ENCODE peak calls at places on chromosomes 3 and 15, in eight cellular contexts. A is A549, N is heart left ventricle, U is stomach, O is HCT116, J is vagina, P is GM12878, M is sigmoid colon. H is an unnamed sample.

GRCh38 chr3:108488631-108489030 is 21.8 kb downstream of the MYH15 start:
- DNase-seq in N (no peak), J (no peak), P (no peak), O (no peak), A (no peak), M (no peak), U (no peak), H (no peak)

GRCh38 chr3:111971533-111971932 is 7.3 kb upstream of the ABHD10 start:
- DNase-seq in P (no peak), M (no peak), U (no peak), N (peak), A (no peak), J (no peak), O (no peak), H (peak)

GRCh38 chr3:168862466-168862865 is 766.7 kb upstream of the GOLIM4 start:
- DNase-seq in P (no peak), N (no peak), O (no peak), U (no peak), J (no peak), M (no peak), A (no peak), H (no peak)

GRCh38 chr15:65286069-65286703 is 497 bp downstream of the PARP16 start:
- DNase-seq in J (no peak), U (peak), O (no peak), N (no peak), P (no peak), M (no peak), A (peak), H (peak)

GRCh38 chr3:186360779-186361178 is 1.3 kb downstream of the DGKG start:
- DNase-seq in J (no peak), U (no peak), P (no peak), A (no peak), M (peak), O (no peak), N (peak), H (no peak)

GRCh38 chr15:68691667-68692066 is 112.9 kb downstream of the CORO2B start:
- DNase-seq in P (no peak), A (no peak), O (no peak), N (no peak), M (no peak), J (no peak), U (peak), H (no peak)

GRCh38 chr3:141485578-141486415 is 1.0 kb upstream of the RASA2 start:
- DNase-seq in M (no peak), N (no peak), J (no peak), U (no peak), P (no peak), O (peak), A (peak), H (no peak)

GRCh38 chr15:47301481-47301880 is 415.8 kb upstream of the SEMA6D start:
- DNase-seq in M (no peak), P (no peak), A (no peak), U (no peak), N (no peak), O (no peak), J (no peak), H (no peak)

GRCh38 chr3:8982509-8982908 is 19.2 kb upstream of the RAD18 start:
- DNase-seq in M (no peak), U (no peak), N (no peak), O (no peak), J (peak), A (no peak), P (no peak), H (no peak)

GRCh38 chr15:26744894-26745293 is 28.0 kb downstream of the GABRB3 start:
- DNase-seq in M (no peak), U (no peak), N (no peak), A (peak), O (no peak), J (no peak), P (no peak), H (no peak)

GRCh38 chr15:75228787-75229186 is 27.1 kb downstream of the C15orf39 start:
- DNase-seq in A (no peak), N (peak), U (no peak), O (no peak), M (peak), J (no peak), P (no peak), H (no peak)

GRCh38 chr15:90035095-90035834 is 34.1 kb downstream of the ZNF710 start:
- DNase-seq in P (no peak), A (peak), U (peak), O (no peak), J (no peak), M (peak), N (peak), H (peak)

GRCh38 chr15:38699633-38700230 is 135.1 kb upstream of the RASGRP1 start:
- DNase-seq in J (no peak), M (no peak), P (no peak), A (peak), U (peak), N (no peak), O (peak), H (peak)

GRCh38 chr15:75785771-75786563 is 57.3 kb upstream of the UBE2Q2 start:
- DNase-seq in O (no peak), M (peak), U (no peak), N (no peak), P (no peak), A (peak), J (peak), H (no peak)

GRCh38 chr3:184380210-184380626 is 364 bp downstream of the CHRD start:
- DNase-seq in M (peak), U (peak), J (no peak), N (peak), P (no peak), O (no peak), A (no peak), H (peak)

GRCh38 chr3:71689305-71689704 is 35.9 kb downstream of the EIF4E3 start:
- DNase-seq in M (no peak), U (no peak), N (no peak), J (no peak), P (no peak), O (no peak), A (no peak), H (no peak)

GRCh38 chr3:119098620-119099222 is 47.2 kb upstream of the TEX55 start:
- DNase-seq in A (peak), P (no peak), J (no peak), M (no peak), U (no peak), O (peak), N (no peak), H (no peak)

GRCh38 chr15:32687556-32687955 is 30.2 kb upstream of the GREM1 start:
- DNase-seq in M (no peak), J (no peak), A (peak), P (no peak), O (no peak), U (no peak), N (no peak), H (no peak)

GRCh38 chr15:32688151-32688639 is 29.6 kb upstream of the GREM1 start:
- DNase-seq in P (no peak), N (no peak), U (peak), O (no peak), J (no peak), A (peak), M (no peak), H (no peak)

GRCh38 chr15:32685576-32685975 is 32.2 kb upstream of the GREM1 start:
- DNase-seq in A (peak), J (no peak), U (no peak), M (no peak), P (no peak), N (no peak), O (no peak), H (no peak)

GRCh38 chr15:32682569-32682968 is 35.2 kb upstream of the GREM1 start:
- DNase-seq in N (no peak), M (no peak), J (no peak), A (peak), U (no peak), P (no peak), O (no peak), H (no peak)

GRCh38 chr15:32683906-32684584 is 33.8 kb upstream of the GREM1 start:
- DNase-seq in J (no peak), O (no peak), P (no peak), A (peak), M (no peak), N (peak), U (no peak), H (no peak)
- H3K4me3 ChIP-seq in J (no peak), O (no peak), P (no peak), A (no peak), M (no peak), N (no peak), U (no peak), H (no peak)

GRCh38 chr3:52006017-52006819 is 10.5 kb upstream of the RPL29 start:
- DNase-seq in N (no peak), U (no peak), P (no peak), O (no peak), J (no peak), M (no peak), A (no peak), H (peak)

GRCh38 chr3:52002768-52003167 is 7.1 kb upstream of the RPL29 start:
- DNase-seq in A (no peak), P (no peak), O (no peak), U (no peak), J (no peak), M (no peak), N (no peak), H (no peak)

GRCh38 chr3:52005571-52005986 is 9.9 kb upstream of the RPL29 start:
- DNase-seq in A (no peak), M (no peak), O (no peak), P (no peak), U (peak), J (no peak), N (peak), H (peak)

GRCh38 chr3:52004906-52005395 is 9.3 kb upstream of the RPL29 start:
- DNase-seq in O (no peak), M (no peak), A (no peak), N (no peak), U (no peak), P (no peak), J (no peak), H (no peak)

GRCh38 chr3:52004158-52004787 is 8.6 kb upstream of the RPL29 start:
- DNase-seq in A (no peak), P (no peak), U (no peak), M (no peak), J (no peak), O (no peak), N (peak), H (peak)
- TF ChIP-seq CTCF in A (peak), P (peak), U (no peak), M (no peak), J (peak), O (peak), N (peak), H (peak)

GRCh38 chr3:16513141-16514020 is at the start of gene RFTN1:
- DNase-seq in A (no peak), J (no peak), U (peak), P (no peak), M (no peak), N (peak), O (no peak), H (peak)
- TF ChIP-seq POLR2A in A (peak), J (no peak), U (no peak), P (peak), M (no peak), N (no peak), O (no peak), H (no peak)

DNA sequence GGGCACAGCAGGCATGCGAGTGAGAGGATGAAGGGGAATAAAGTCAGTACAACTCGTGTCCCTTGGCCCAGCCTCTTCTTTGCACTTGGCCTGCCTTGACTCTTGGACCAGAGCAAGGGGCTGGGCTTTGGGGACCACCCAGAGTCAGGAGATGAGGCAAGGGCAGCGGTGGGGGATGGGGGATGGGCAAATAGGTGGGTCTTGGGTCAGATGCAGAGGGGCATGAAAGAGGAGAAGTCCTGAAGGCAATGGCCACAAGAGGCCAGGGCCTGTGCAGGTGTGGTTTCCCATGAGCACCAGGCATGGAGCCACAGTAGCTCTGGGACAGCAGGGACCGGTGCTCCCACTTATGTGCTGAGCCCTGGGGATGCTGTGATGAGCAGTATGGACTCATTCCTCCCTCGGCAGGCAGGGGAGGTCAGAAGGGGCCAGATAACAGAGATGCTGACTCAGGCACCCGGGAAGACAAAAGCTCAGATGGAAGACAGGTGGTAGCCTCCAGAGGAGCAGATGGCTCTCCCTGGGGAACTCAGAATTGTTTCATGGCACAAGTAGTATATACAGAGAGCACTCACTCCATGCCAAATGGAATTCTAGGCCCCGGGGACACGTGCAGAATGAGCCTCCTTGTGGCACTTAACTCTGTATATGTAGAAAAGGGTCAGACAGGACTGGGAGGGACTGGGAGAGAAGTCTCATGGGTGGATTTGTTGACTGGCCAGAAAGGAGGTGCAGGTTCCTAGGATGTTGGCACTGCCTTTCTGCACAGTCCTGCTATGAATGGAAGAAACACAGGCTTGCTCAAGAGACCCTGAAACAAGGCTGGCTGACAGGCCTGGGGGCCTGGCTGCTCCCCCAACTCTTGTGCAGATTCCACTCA is 14.3 kb downstream of the ZBTB47 start:
- DNase-seq in O (no peak), J (peak), M (peak), U (no peak), P (no peak), N (no peak), A (no peak), H (no peak)
- H3K4me3 ChIP-seq in O (no peak), J (no peak), M (no peak), U (no peak), P (no peak), N (no peak), A (no peak), H (no peak)

DNA sequence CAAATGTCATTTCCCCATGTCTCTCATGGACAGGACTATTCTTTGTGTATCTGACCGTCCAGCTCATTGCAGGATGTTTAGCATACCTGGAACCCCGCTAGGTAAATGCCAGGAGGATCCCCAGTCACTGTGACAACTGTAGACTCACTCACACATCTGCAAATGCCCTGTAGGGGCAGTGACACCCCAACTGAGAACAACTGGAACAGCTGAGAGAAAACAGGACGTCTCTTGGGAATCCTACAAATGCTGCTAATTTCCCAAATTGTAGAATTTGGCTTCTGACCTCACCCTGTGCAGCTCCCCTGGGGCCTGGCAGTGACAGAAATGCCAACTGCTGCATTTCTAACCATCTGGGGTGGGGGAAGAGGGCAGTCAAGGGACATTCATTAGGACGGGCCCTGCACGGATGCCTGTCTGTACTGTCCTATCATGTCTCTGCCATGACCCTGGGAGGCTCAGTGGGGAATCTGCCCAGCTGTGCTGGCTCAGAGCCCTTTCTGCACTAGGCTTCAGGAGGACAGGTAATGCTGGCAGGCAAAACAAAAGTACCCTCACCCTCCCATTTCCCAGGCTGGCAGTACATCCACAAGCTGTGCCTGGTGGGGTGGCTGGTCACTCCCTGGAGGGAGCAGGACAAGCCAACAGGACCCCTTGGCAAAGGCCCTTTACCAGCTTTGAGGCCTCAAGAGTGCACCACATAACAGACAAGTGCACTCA is 30.4 kb downstream of the RAB6B start:
- DNase-seq in O (no peak), J (no peak), P (no peak), U (no peak), A (no peak), M (no peak), N (no peak), H (no peak)
- TF ChIP-seq CTCF in O (peak), J (no peak), P (no peak), U (no peak), A (no peak), M (no peak), N (no peak), H (no peak)

GRCh38 chr3:47588053-47588452 is 9.4 kb upstream of the CSPG5 start:
- DNase-seq in O (no peak), U (no peak), P (no peak), M (no peak), J (no peak), A (no peak), N (no peak), H (no peak)
- TF ChIP-seq POLR2A in O (no peak), U (no peak), P (no peak), M (no peak), J (no peak), A (no peak), N (no peak), H (no peak)

GRCh38 chr3:29560031-29560430 is 279.2 kb downstream of the RBMS3 start:
- DNase-seq in M (no peak), U (no peak), N (no peak), O (no peak), P (no peak), A (no peak), J (no peak), H (no peak)
- H3K4me3 ChIP-seq in M (no peak), U (no peak), N (no peak), O (no peak), P (no peak), A (no peak), J (no peak), H (no peak)

DNA sequence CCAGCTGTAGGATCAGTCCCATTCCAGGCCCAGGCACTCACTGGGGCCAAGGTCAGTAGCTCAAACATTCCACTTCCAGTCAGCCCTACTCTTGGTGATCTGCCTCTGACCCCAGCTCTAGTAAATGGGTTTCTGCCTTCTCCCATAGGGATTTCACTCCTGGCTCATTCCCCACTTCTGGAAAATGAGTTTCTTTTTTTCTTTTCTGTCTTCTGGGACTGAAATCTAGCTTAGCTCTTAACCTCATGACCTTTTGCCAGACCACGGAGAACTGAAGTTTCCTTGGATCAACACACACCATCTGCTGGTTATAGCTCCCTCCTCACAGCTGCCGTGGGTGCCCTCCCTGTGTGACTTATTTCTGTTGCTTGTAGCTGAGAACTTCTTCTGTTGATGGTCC is 21.3 kb downstream of the MME start:
- DNase-seq in J (no peak), A (no peak), P (no peak), M (no peak), U (no peak), O (no peak), N (peak), H (peak)
- TF ChIP-seq CTCF in J (no peak), A (no peak), P (no peak), M (no peak), U (no peak), O (no peak), N (no peak), H (no peak)

GRCh38 chr3:15332405-15333098 is at the start of gene SH3BP5:
- DNase-seq in O (peak), N (peak), U (peak), A (peak), P (no peak), J (no peak), M (peak), H (peak)
- TF ChIP-seq POLR2A in O (peak), N (no peak), U (no peak), A (peak), P (peak), J (no peak), M (no peak), H (no peak)

GRCh38 chr15:32677238-32677750 is 35.8 kb downstream of the SCG5 start:
- DNase-seq in N (no peak), A (peak), O (no peak), J (no peak), M (no peak), U (no peak), P (no peak), H (no peak)

DNA sequence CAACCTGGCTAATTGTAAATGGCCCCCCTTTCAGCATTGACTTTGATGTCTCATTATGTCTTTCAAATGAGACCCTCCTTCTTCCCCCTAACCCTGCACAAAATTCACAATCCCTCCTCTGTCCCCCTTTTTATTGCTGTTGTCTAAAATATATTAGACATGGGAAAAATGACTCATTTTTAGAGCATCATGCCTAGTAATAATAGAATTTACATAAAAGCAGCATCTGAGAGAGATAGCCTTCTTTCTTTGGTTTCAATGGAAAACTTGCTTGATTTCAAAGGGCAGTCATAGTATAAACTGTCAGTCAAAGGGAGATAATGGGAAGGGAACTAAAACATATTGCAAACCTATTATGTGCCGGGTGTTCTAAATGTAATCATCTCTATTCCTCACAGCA is 34.6 kb upstream of the GREM1 start:
- DNase-seq in P (no peak), M (no peak), J (no peak), U (no peak), A (no peak), O (no peak), N (no peak), H (no peak)
- H3K4me3 ChIP-seq in P (no peak), M (no peak), J (no peak), U (no peak), A (no peak), O (no peak), N (no peak), H (no peak)

H was measured in testis.